ENCODE peak calls at places on chromosomes 6 and 20, in six cellular contexts. V, I, M, D, J and Y are unnamed samples.

GRCh38 chr6:9250852-9251251 is 815.5 kb upstream of the SLC35B3 start:
- DNase-seq in I (peak; percentile 27), D (peak; percentile 98), M (peak; percentile 35), V (peak; percentile 30), J (peak; percentile 23), Y (peak; percentile 13)

GRCh38 chr20:48718914-48719578 is 108.8 kb downstream of the PREX1 start:
- DNase-seq in J (no peak), I (no peak), M (no peak), V (no peak), D (no peak), Y (no peak)

GRCh38 chr20:61056136-61056535 is 195.9 kb upstream of the CDH4 start:
- DNase-seq in D (no peak), M (no peak), J (no peak), V (no peak), I (no peak), Y (no peak)

GRCh38 chr6:137926207-137926731 is 59.2 kb downstream of the TNFAIP3 start:
- DNase-seq in D (peak; percentile 29), V (no peak), J (peak; percentile 88), M (peak; percentile 22), I (peak; percentile 63), Y (peak; percentile 89)

GRCh38 chr20:57458400-57459160 is 66.4 kb downstream of the CTCFL start:
- DNase-seq in M (no peak), J (no peak), V (no peak), D (no peak), I (no peak), Y (peak; percentile 31)

GRCh38 chr6:148289153-148289552 is 53.5 kb upstream of the SASH1 start:
- DNase-seq in D (no peak), I (no peak), V (no peak), M (no peak), J (no peak), Y (no peak)

GRCh38 chr6:109894181-109894580 is 83.9 kb upstream of the GPR6 start:
- DNase-seq in M (no peak), I (no peak), D (no peak), V (no peak), J (no peak), Y (no peak)

GRCh38 chr6:137808191-137808590 is 58.9 kb upstream of the TNFAIP3 start:
- DNase-seq in M (no peak), J (peak; percentile 85), V (no peak), D (no peak), I (peak; percentile 89), Y (peak; percentile 68)

GRCh38 chr6:4518506-4518905 is 257.7 kb upstream of the CDYL start:
- DNase-seq in J (peak; percentile 71), V (no peak), D (no peak), I (no peak), M (no peak), Y (peak; percentile 54)

GRCh38 chr6:137191670-137192069 is 18.2 kb upstream of the IL22RA2 start:
- DNase-seq in D (no peak), M (no peak), J (peak; percentile 76), I (no peak), V (no peak), Y (no peak)

GRCh38 chr6:105091140-105091829 is 88.5 kb downstream of the POPDC3 start:
- DNase-seq in M (no peak), D (no peak), I (no peak), V (no peak), J (no peak), Y (no peak)

GRCh38 chr6:64170326-64170725 is 534.7 kb downstream of the PHF3 start:
- DNase-seq in M (no peak), V (no peak), D (no peak), J (no peak), I (no peak), Y (no peak)

GRCh38 chr6:45923831-45924391 is 91.7 kb downstream of the CLIC5 start:
- DNase-seq in V (no peak), D (no peak), M (no peak), I (no peak), J (peak; percentile 78), Y (peak; percentile 66)

GRCh38 chr6:2942916-2943563 is 28.3 kb downstream of the SERPINB6 start:
- DNase-seq in M (peak; percentile 2), V (no peak), I (no peak), J (no peak), D (no peak), Y (no peak)

GRCh38 chr20:15656124-15656523 is 917.1 kb downstream of the KIF16B start:
- DNase-seq in D (no peak), I (peak; percentile 56), J (no peak), M (no peak), V (no peak), Y (no peak)

GRCh38 chr6:166194885-166195860 is 27.5 kb upstream of the TBXT start:
- DNase-seq in D (no peak), J (no peak), I (no peak), M (no peak), V (no peak), Y (peak; percentile 7)

GRCh38 chr6:16337280-16337975 is 99.0 kb downstream of the GMPR start:
- DNase-seq in J (peak; percentile 99), M (no peak), D (peak; percentile 23), I (peak; percentile 75), V (no peak), Y (peak; percentile 87)

GRCh38 chr6:107730683-107731314 is 93.3 kb downstream of the SCML4 start:
- DNase-seq in D (no peak), V (no peak), I (no peak), J (no peak), M (no peak), Y (no peak)

GRCh38 chr6:131917318-131917717 is 33.9 kb downstream of the CCN2 start:
- DNase-seq in J (no peak), M (no peak), I (no peak), D (no peak), V (no peak), Y (peak; percentile 48)

GRCh38 chr6:161835426-161836029 is 561.7 kb upstream of the AGPAT4 start:
- DNase-seq in V (no peak), I (no peak), D (peak; percentile 45), J (no peak), M (no peak), Y (peak; percentile 27)